ENCODE peak calls at places on chromosome 3, in five cellular contexts. B is GM12878, S is HepG2, Z is K562, T is SK-N-SH. N is an unnamed sample.
A peak's percentile ranks its signal among the peaks of the same experiment; 100 is the strongest.

GRCh38 chr3:147411235-147411607 is 2.1 kb downstream of the ZIC1 start:
- DNase-seq in B (no peak), S (no peak), Z (no peak), T (no peak), N (no peak)

GRCh38 chr3:195466251-195466650 is 23.4 kb upstream of the ACAP2 start:
- DNase-seq in B (no peak), S (no peak), Z (no peak), T (no peak), N (no peak)

GRCh38 chr3:184637705-184638104 is 74.2 kb downstream of the MAGEF1 start:
- DNase-seq in B (no peak), S (no peak), Z (no peak), T (no peak), N (no peak)

GRCh38 chr3:130627143-130627849 is 110.3 kb downstream of the COL6A6 start:
- DNase-seq in B (no peak), S (no peak), Z (no peak), T (no peak), N (no peak)

GRCh38 chr3:58993547-58993946 is 56.3 kb downstream of the CFAP20DC start:
- DNase-seq in B (no peak), S (no peak), Z (no peak), T (no peak), N (no peak)

GRCh38 chr3:136730595-136731273 is 21.4 kb downstream of the STAG1 start:
- DNase-seq in B (peak; percentile 56), S (no peak), Z (no peak), T (no peak), N (no peak)

GRCh38 chr3:124648551-124648950 is 81.7 kb upstream of the UMPS start:
- DNase-seq in B (no peak), S (no peak), Z (no peak), T (peak; percentile 29), N (no peak)

GRCh38 chr3:127162947-127163645 is 29.8 kb upstream of the PRR23E start:
- DNase-seq in B (no peak), S (no peak), Z (peak; percentile 49), T (no peak), N (no peak)

GRCh38 chr3:186217820-186218164 is 108.9 kb upstream of the ETV5 start:
- DNase-seq in B (peak; percentile 63), S (peak; percentile 76), Z (no peak), T (no peak), N (no peak)

GRCh38 chr3:38454884-38455638 is 1.4 kb downstream of the ACVR2B start:
- DNase-seq in B (no peak), S (peak; percentile 81), Z (peak; percentile 87), T (peak; percentile 96), N (peak; percentile 54)

GRCh38 chr3:40680685-40681657 is 156.2 kb downstream of the ZNF621 start:
- DNase-seq in B (no peak), S (no peak), Z (no peak), T (no peak), N (no peak)

GRCh38 chr3:15557511-15557946 is 36.0 kb upstream of the COLQ start:
- DNase-seq in B (peak; percentile 67), S (peak; percentile 75), Z (peak; percentile 67), T (peak; percentile 58), N (peak; percentile 28)

GRCh38 chr3:142960322-142960850 is 3.1 kb downstream of the PAQR9 start:
- DNase-seq in B (no peak), S (no peak), Z (no peak), T (no peak), N (no peak)

GRCh38 chr3:39294446-39295183 is 14.8 kb upstream of the CX3CR1 start:
- DNase-seq in B (no peak), S (no peak), Z (no peak), T (no peak), N (no peak)

GRCh38 chr3:38454179-38454883 is 641 bp downstream of the ACVR2B start:
- DNase-seq in B (no peak), S (no peak), Z (peak; percentile 81), T (peak; percentile 68), N (peak; percentile 33)

GRCh38 chr3:156460206-156460609 is 94.7 kb downstream of the SSR3 start:
- DNase-seq in B (no peak), S (no peak), Z (peak; percentile 61), T (no peak), N (no peak)

GRCh38 chr3:144112036-144112435 is 140.4 kb downstream of the DIPK2A start:
- DNase-seq in B (no peak), S (no peak), Z (no peak), T (no peak), N (no peak)

GRCh38 chr3:22269827-22270226 is 518.8 kb upstream of the ZNF385D start:
- DNase-seq in B (no peak), S (no peak), Z (no peak), T (no peak), N (no peak)

GRCh38 chr3:140720242-140720641 is 42.4 kb downstream of the TRIM42 start:
- DNase-seq in B (no peak), S (peak; percentile 38), Z (no peak), T (no peak), N (no peak)

GRCh38 chr3:151445283-151446001 is 15.4 kb downstream of the IGSF10 start:
- DNase-seq in B (no peak), S (no peak), Z (no peak), T (no peak), N (no peak)

GRCh38 chr3:128867200-128868125 is 12.0 kb upstream of the ACAD9 start:
- DNase-seq in B (no peak), S (no peak), Z (no peak), T (no peak), N (no peak)

GRCh38 chr3:161796780-161797179 is 300.2 kb downstream of the OTOL1 start:
- DNase-seq in B (no peak), S (no peak), Z (no peak), T (no peak), N (no peak)

GRCh38 chr3:161854232-161854771 is 357.7 kb downstream of the OTOL1 start:
- DNase-seq in B (no peak), S (peak; percentile 59), Z (no peak), T (peak; percentile 3), N (peak; percentile 73)

GRCh38 chr3:98824256-98824655 is 61.1 kb downstream of the ST3GAL6 start:
- DNase-seq in B (no peak), S (no peak), Z (no peak), T (no peak), N (no peak)

GRCh38 chr3:79125313-79125984 is 642.3 kb downstream of the ROBO1 start:
- DNase-seq in B (no peak), S (no peak), Z (no peak), T (no peak), N (no peak)

GRCh38 chr3:52237659-52238172 is 1.2 kb downstream of the TWF2 start:
- DNase-seq in B (no peak), S (no peak), Z (peak; percentile 46), T (peak; percentile 58), N (peak; percentile 92)

GRCh38 chr3:126213376-126214044 is 33.1 kb upstream of the ALDH1L1 start:
- DNase-seq in B (no peak), S (no peak), Z (no peak), T (no peak), N (no peak)

GRCh38 chr3:145727416-145727930 is 433.5 kb downstream of the PLOD2 start:
- DNase-seq in B (no peak), S (no peak), Z (no peak), T (no peak), N (no peak)

GRCh38 chr3:167110906-167111305 is 269.2 kb downstream of the ZBBX start:
- DNase-seq in B (no peak), S (no peak), Z (no peak), T (no peak), N (peak; percentile 2)
- TF ChIP-seq SMC3 in B (no peak), S (no peak), Z (no peak), T (no peak), N (no peak)

DNA sequence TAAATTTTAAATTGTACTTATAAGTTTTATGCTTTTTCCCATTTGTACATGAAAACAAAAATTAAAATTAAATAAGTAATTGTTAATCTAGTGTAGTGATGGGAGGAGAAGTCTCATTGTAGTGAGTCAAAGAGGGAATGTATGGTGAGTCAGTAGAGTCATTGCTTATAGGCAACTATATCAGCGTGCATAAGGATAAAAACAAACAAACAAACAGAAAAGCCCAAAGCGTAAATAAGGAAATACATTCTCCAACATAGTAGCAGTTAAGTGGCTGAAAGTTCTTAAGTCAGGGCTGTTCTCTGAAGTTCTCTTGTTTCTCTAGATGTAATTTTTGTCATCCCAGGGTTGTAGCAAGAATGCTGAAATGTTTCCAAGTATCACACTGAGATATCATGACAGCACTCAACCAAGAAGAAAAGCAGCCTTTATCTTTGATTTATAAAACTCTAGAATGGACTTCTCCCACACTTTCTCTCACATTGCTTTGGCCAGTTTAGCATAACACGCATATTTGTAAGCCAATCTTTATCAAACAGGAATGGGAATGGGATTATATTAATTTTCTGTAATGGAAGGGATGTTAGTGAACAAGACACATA is 184.1 kb upstream of the TP63 start:
- DNase-seq in B (no peak), S (no peak), Z (no peak), T (no peak), N (no peak)
- TF ChIP-seq EP300 in B (no peak), S (no peak), Z (no peak), T (no peak), N (no peak)

GRCh38 chr3:55085231-55085630 is 157.4 kb upstream of the LRTM1 start:
- DNase-seq in B (no peak), S (no peak), Z (no peak), T (no peak), N (no peak)

GRCh38 chr3:55090310-55090709 is 162.5 kb upstream of the LRTM1 start:
- DNase-seq in B (no peak), S (no peak), Z (no peak), T (no peak), N (no peak)

GRCh38 chr3:55091381-55092225 is 163.7 kb upstream of the LRTM1 start:
- DNase-seq in B (no peak), S (no peak), Z (no peak), T (no peak), N (no peak)

GRCh38 chr3:55090746-55091145 is 162.9 kb upstream of the LRTM1 start:
- DNase-seq in B (no peak), S (no peak), Z (no peak), T (no peak), N (no peak)

DNA sequence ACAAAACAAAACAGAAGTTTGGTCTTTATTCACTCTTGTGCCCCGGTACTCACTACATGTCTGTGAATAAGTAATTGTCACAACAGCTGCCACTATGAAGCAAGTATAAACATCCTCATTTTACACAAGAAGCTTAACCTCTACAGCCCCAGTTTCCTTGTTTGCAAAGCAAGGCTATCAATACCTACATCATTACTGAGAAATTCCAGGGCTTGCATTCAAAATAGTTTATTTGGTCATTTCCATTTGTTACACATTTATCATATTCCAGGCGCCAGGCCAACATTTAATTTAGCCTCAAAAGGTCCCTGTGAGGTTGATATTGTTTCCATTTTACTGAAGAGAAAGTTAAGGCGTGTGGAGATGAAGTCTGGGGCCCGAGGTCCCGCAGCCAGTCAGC is 161.4 kb upstream of the LRTM1 start:
- DNase-seq in B (no peak), S (no peak), Z (no peak), T (no peak), N (no peak)
- TF ChIP-seq CTCF in B (no peak), S (no peak), Z (no peak), T (no peak), N (no peak)

DNA sequence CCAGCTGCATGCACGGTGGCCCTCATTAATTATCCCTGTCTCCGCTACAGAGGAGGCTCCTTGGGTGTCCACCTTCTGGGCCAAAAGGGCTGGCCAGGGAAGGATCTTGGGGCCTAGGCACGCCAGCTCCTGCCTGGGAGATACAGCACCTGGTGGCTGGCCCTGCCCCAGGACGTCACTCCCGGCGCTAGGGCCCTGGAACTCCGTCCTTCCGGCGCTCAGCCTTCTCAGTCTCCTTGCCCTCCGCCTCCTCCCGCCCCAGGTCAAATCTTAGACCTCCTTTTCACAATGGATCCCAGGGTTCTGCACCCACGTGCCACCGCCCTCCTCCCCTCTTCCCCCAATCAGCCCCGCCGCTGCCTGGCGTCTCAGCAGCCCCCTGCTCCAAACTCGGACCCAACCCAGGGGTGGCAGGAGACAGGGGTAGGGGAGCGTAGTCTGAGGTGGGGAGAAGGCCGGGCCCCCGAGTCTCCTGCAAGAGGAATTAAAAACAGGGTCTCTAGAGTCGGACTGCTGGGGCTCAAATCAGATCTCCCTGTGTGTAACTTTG is 937 bp downstream of the TKT start:
- DNase-seq in B (peak; percentile 15), S (no peak), Z (peak; percentile 41), T (peak; percentile 76), N (no peak)
- TF ChIP-seq SMC3 in B (no peak), S (no peak), Z (no peak), T (no peak), N (no peak)